ENCODE peak calls at places on chromosomes 7 and 10, in five cellular contexts. N is fibroblast of the aortic adventitia, L is AG04450, F is astrocyte, G is GM23338. J is an unnamed sample.

GRCh38 chr7:47291461-47292051 is 290.4 kb downstream of the TNS3 start:
- DNase-seq in N (peak; percentile 86), L (peak; percentile 61), F (peak; percentile 97), G (no peak), J (peak; percentile 84)

GRCh38 chr10:117005454-117006055 is 568 bp upstream of the SHTN1 start:
- DNase-seq in N (no peak), L (no peak), F (no peak), G (peak; percentile 77), J (no peak)

GRCh38 chr10:55734112-55734511 is 626.9 kb downstream of the ZWINT start:
- DNase-seq in N (no peak), L (no peak), F (no peak), G (no peak), J (no peak)

GRCh38 chr10:97468162-97468561 is 22.2 kb downstream of the ZDHHC16 start:
- DNase-seq in N (no peak), L (no peak), F (no peak), G (no peak), J (no peak)

GRCh38 chr10:94115725-94116124 is 122.0 kb downstream of the PLCE1 start:
- DNase-seq in N (no peak), L (no peak), F (no peak), G (no peak), J (no peak)

GRCh38 chr7:18337425-18337824 is 158.1 kb upstream of the HDAC9 start:
- DNase-seq in N (no peak), L (no peak), F (no peak), G (no peak), J (no peak)

GRCh38 chr10:63977329-63977923 is 456.2 kb downstream of the REEP3 start:
- DNase-seq in N (peak; percentile 16), L (no peak), F (peak; percentile 2), G (peak; percentile 84), J (peak; percentile 52)

GRCh38 chr10:67077376-67077775 is 151.5 kb downstream of the LRRTM3 start:
- DNase-seq in N (no peak), L (no peak), F (no peak), G (no peak), J (peak; percentile 0)

GRCh38 chr10:6382081-6382480 is 179.3 kb downstream of the PFKFB3 start:
- DNase-seq in N (peak; percentile 49), L (peak; percentile 61), F (peak; percentile 73), G (no peak), J (peak; percentile 67)

GRCh38 chr10:102634696-102635095 is 9.6 kb upstream of the TRIM8 start:
- DNase-seq in N (no peak), L (no peak), F (no peak), G (no peak), J (no peak)

GRCh38 chr7:99121496-99122021 is 22.3 kb downstream of the SMURF1 start:
- DNase-seq in N (peak; percentile 98), L (no peak), F (no peak), G (no peak), J (peak; percentile 74)

GRCh38 chr10:107894521-107894920 is 730.0 kb upstream of the SORCS1 start:
- DNase-seq in N (no peak), L (no peak), F (no peak), G (peak; percentile 17), J (no peak)
- H3K4me3 ChIP-seq in N (no peak overlapping the region), L (no peak overlapping the region), F (no peak overlapping the region), G (no peak overlapping the region), J (no peak overlapping the region)

DNA sequence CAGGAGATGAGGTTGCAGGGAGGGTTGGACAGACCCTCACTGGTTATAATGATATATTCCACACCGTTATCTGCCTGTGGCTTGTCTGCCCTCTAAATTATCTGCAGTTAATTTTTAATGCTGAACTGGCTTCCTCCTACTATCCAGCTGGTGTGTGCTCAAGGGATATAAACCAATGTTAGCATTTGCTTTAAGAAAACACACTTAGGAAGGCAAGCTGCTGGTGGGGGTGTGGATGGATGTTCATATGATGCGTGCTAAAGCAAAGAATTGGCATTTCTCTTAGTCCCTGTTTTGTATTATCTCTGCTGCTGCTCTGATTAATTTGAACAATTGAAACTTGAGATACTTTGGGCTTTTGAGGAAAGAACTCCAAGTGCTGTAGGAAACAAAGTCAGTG is 132.2 kb upstream of the NPVF start:
- DNase-seq in N (no peak), L (no peak), F (no peak), G (no peak), J (no peak)
- TF ChIP-seq CTCF in N (no peak), L (no peak), F (no peak), G (no peak), J (no peak)

GRCh38 chr10:91883549-91884542 is 25.4 kb downstream of the FGFBP3 start:
- DNase-seq in N (peak; percentile 68), L (no peak), F (peak; percentile 73), G (peak; percentile 55), J (peak; percentile 73)
- H3K4me3 ChIP-seq in N (peak overlapping the region; percentile 3), L (no peak overlapping the region), F (peak overlapping the region; percentile 24), G (peak overlapping the region; percentile 27), J (no peak overlapping the region)

DNA sequence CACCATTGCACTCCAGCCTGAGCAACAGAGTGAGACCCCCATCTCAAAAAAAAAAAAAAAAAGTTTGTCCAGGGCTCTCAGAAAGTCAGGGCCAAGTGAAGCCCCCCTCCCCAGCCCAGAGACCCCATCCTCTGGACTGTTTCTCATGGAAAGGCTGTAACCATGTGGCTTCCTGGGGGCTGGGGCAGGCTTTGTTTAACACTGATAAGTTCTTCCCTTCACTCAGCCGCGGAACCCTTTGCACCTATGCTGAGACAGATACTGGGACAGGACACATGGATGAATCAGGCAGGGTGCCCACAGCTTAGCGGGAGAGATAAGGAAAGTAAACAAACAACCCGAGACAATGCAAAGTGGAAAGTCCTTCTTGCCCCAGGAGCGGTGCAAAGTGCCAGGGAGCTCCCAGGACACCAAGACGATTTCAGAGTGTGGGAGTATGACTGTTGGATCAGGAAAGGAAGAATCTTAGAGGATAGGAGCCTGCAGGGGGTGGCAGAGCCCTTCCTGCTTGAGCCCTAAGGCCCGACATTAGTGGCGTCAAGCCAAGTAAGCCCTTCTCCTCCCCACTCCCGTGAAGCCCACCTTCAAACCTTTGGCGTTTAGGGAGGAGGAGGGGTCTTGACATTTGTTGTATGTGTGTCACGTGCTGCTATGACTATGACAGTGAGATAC is 11.6 kb downstream of the MLXIPL start:
- DNase-seq in N (peak; percentile 44), L (no peak), F (no peak), G (peak; percentile 57), J (peak; percentile 54)
- TF ChIP-seq CTCF in N (peak; percentile 21), L (peak; percentile 28), F (peak; percentile 7), G (peak; percentile 22), J (peak; percentile 27)

DNA sequence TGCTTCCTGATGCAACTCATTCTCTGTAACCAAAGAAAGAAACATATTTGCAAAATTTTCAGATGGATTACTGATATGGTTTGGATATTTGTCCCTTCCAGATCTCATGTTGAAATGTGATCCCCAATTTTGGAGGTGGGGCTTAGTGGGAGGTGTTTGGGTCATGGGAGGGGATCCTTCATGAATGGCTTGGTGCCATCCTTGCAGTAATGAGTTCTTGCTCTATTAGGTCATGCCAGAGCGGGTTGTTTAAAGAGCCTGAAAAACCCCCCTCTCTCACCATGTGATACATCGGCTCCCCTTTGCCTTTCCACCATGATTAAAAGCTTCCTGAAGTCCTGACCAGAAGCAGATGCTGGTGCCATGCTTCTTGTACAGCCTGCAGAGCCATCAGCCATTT is 43.8 kb upstream of the PRKG1 start:
- DNase-seq in N (peak; percentile 26), L (no peak), F (no peak), G (no peak), J (no peak)
- H3K4me3 ChIP-seq in N (no peak overlapping the region), L (no peak overlapping the region), F (no peak overlapping the region), G (no peak overlapping the region), J (no peak overlapping the region)

GRCh38 chr7:6453737-6454136 is 6.0 kb upstream of the DAGLB start:
- DNase-seq in N (peak; percentile 68), L (no peak), F (peak; percentile 88), G (no peak), J (peak; percentile 52)
- TF ChIP-seq CTCF in N (no peak), L (no peak), F (no peak), G (no peak), J (no peak)

GRCh38 chr10:30436688-30437038 is 2.7 kb downstream of the MAP3K8 start:
- DNase-seq in N (peak; percentile 51), L (no peak), F (peak; percentile 30), G (no peak), J (no peak)
- H3K4me3 ChIP-seq in N (peak overlapping the region; percentile 66), L (peak overlapping the region; percentile 27), F (peak overlapping the region; percentile 51), G (peak overlapping the region; percentile 31), J (peak overlapping the region; percentile 91)

GRCh38 chr7:69211739-69212138 is 386.5 kb upstream of the AUTS2 start:
- DNase-seq in N (no peak), L (no peak), F (no peak), G (peak; percentile 63), J (no peak)
- TF ChIP-seq CTCF in N (no peak), L (no peak), F (no peak), G (peak; percentile 49), J (no peak)